ENCODE peak calls at places on chromosomes 3 and 15, in four cellular contexts. V, O, B and F are unnamed samples.
A peak's percentile ranks its signal among the peaks of the same experiment; 100 is the strongest.

GRCh38 chr3:70065666-70066253 is 66.2 kb downstream of the SAMMSON start:
- DNase-seq in V (no peak), O (no peak), B (no peak), F (no peak)

GRCh38 chr3:186024210-186024609 is 84.7 kb downstream of the ETV5 start:
- DNase-seq in V (no peak), O (no peak), B (peak; percentile 3), F (no peak)

GRCh38 chr15:78103406-78104118 is 11.2 kb downstream of the SH2D7 start:
- DNase-seq in V (no peak), O (no peak), B (no peak), F (no peak)

GRCh38 chr3:150412599-150413069 is 4.5 kb downstream of the TSC22D2 start:
- DNase-seq in V (no peak), O (peak; percentile 73), B (peak; percentile 77), F (peak; percentile 94)

GRCh38 chr3:135503429-135504083 is 462.0 kb upstream of the PPP2R3A start:
- DNase-seq in V (peak; percentile 89), O (peak; percentile 39), B (peak; percentile 59), F (peak; percentile 53)

GRCh38 chr15:28993720-28994053 is 107.9 kb downstream of the APBA2 start:
- DNase-seq in V (no peak), O (no peak), B (no peak), F (no peak)

GRCh38 chr3:42796332-42796885 is 7.9 kb downstream of the HIGD1A start:
- DNase-seq in V (no peak), O (no peak), B (no peak), F (no peak)

GRCh38 chr3:30664449-30664848 is 58.0 kb downstream of the TGFBR2 start:
- DNase-seq in V (no peak), O (peak; percentile 50), B (no peak), F (no peak)

GRCh38 chr3:157443873-157444770 is 7.5 kb downstream of the PTX3 start:
- DNase-seq in V (no peak), O (no peak), B (no peak), F (peak; percentile 34)

GRCh38 chr3:159866201-159866746 is 122.4 kb upstream of the IL12A start:
- DNase-seq in V (no peak), O (no peak), B (peak; percentile 32), F (no peak)

GRCh38 chr3:119600732-119601131 is 3.0 kb downstream of the PLA1A start:
- DNase-seq in V (no peak), O (peak; percentile 31), B (no peak), F (no peak)

GRCh38 chr3:164752814-164753213 is 325.5 kb downstream of the SI start:
- DNase-seq in V (no peak), O (no peak), B (no peak), F (no peak)